ENCODE peak calls at places on chromosomes 4 and X, in ten cellular contexts. M, H, P, T, D, I, A, W, L and Q are unnamed samples.
A peak's percentile ranks its signal among the peaks of the same experiment; 100 is the strongest.

GRCh38 chrX:7314425-7314824 is 166.5 kb upstream of the PUDP start:
- DNase-seq in M (no peak), H (no peak), P (no peak), T (no peak), D (no peak), I (no peak), A (no peak), W (no peak), L (no peak), Q (no peak)

GRCh38 chr4:1767770-1768366 is 25.2 kb upstream of the FGFR3 start:
- DNase-seq in M (no peak), H (peak; percentile 37), P (no peak), T (peak; percentile 44), D (no peak), I (no peak), A (no peak), W (peak; percentile 87), L (peak; percentile 59), Q (peak; percentile 91)

GRCh38 chr4:124337874-124338273 is 374.7 kb downstream of the ANKRD50 start:
- DNase-seq in M (peak; percentile 63), H (peak; percentile 70), P (no peak), T (no peak), D (no peak), I (no peak), A (peak; percentile 23), W (no peak), L (no peak), Q (no peak)

GRCh38 chr4:89123418-89123817 is 12.1 kb downstream of the TIGD2 start:
- DNase-seq in M (no peak), H (peak; percentile 87), P (no peak), T (peak; percentile 80), D (no peak), I (no peak), A (no peak), W (no peak), L (no peak), Q (peak; percentile 8)

GRCh38 chr4:137367608-137368007 is 164.7 kb downstream of the PCDH18 start:
- DNase-seq in M (no peak), H (peak; percentile 84), P (no peak), T (no peak), D (no peak), I (no peak), A (peak; percentile 85), W (no peak), L (no peak), Q (no peak)

GRCh38 chr4:15729910-15730533 is 27.2 kb downstream of the BST1 start:
- DNase-seq in M (no peak), H (peak; percentile 74), P (no peak), T (peak; percentile 67), D (no peak), I (peak; percentile 44), A (peak; percentile 24), W (no peak), L (peak; percentile 46), Q (peak; percentile 77)

GRCh38 chrX:101759000-101759399 is 99.3 kb upstream of the ARMCX2 start:
- DNase-seq in M (peak; percentile 23), H (peak; percentile 73), P (no peak), T (peak; percentile 85), D (no peak), I (no peak), A (peak; percentile 13), W (peak; percentile 91), L (peak; percentile 42), Q (peak; percentile 83)

GRCh38 chrX:138775501-138775900 is 64.0 kb upstream of the FGF13 start:
- DNase-seq in M (no peak), H (peak; percentile 38), P (no peak), T (peak; percentile 51), D (no peak), I (peak; percentile 4), A (peak; percentile 33), W (no peak), L (no peak), Q (peak; percentile 37)

GRCh38 chrX:147914609-147915008 is 2.9 kb downstream of the FMR1 start:
- DNase-seq in M (no peak), H (no peak), P (no peak), T (no peak), D (no peak), I (no peak), A (no peak), W (no peak), L (no peak), Q (no peak)